ENCODE peak calls at places on chromosomes 12 and 14, in four cellular contexts. D is IMR-90, L is HL-60, F is kidney. Y is an unnamed sample.

GRCh38 chr14:53233399-53233798 is 80.3 kb upstream of the DDHD1 start:
- DNase-seq in F (no peak), D (no peak), L (no peak), Y (no peak)

GRCh38 chr12:20602671-20603402 is 92.3 kb upstream of the SLCO1C1 start:
- DNase-seq in F (no peak), D (peak; percentile 88), L (no peak), Y (no peak)

GRCh38 chr14:101980700-101981099 is 16.3 kb downstream of the DYNC1H1 start:
- DNase-seq in F (no peak), L (no peak), D (peak; percentile 99), Y (peak; percentile 81)

GRCh38 chr12:25151476-25151875 is 43.5 kb downstream of the DNAI7 start:
- DNase-seq in F (peak; percentile 59), D (peak; percentile 100), L (no peak), Y (peak; percentile 7)

GRCh38 chr14:104547310-104547997 is 32.1 kb upstream of the C14orf180 start:
- DNase-seq in L (no peak), F (peak; percentile 69), D (no peak), Y (no peak)

GRCh38 chr14:99541211-99541610 is 60.0 kb downstream of the CCNK start:
- DNase-seq in D (no peak), F (no peak), L (no peak), Y (no peak)

GRCh38 chr14:64541971-64542838 is 1.7 kb downstream of the HSPA2 start:
- DNase-seq in D (no peak), L (no peak), F (peak; percentile 79), Y (no peak)

GRCh38 chr14:39034481-39035296 is 68.3 kb downstream of the SEC23A start:
- DNase-seq in F (no peak), L (no peak), D (no peak), Y (no peak)

GRCh38 chr12:52608161-52608560 is 6.9 kb upstream of the KRT72 start:
- DNase-seq in D (no peak), F (no peak), L (no peak), Y (no peak)

GRCh38 chr12:125244338-125244737 is 179.1 kb downstream of the AACS start:
- DNase-seq in D (no peak), F (no peak), L (no peak), Y (no peak)

GRCh38 chr14:104891664-104892500 is 26.8 kb downstream of the CEP170B start:
- DNase-seq in F (peak; percentile 65), D (no peak), L (no peak), Y (no peak)

GRCh38 chr12:97482153-97482693 is 19.6 kb downstream of the RMST start:
- DNase-seq in F (no peak), D (no peak), L (no peak), Y (no peak)

GRCh38 chr14:91303091-91303923 is 58.8 kb upstream of the GPR68 start:
- DNase-seq in L (peak; percentile 31), F (no peak), D (no peak), Y (peak; percentile 29)

GRCh38 chr14:22998324-22999012 is 11.5 kb downstream of the C14orf93 start:
- DNase-seq in L (no peak), F (no peak), D (no peak), Y (no peak)

GRCh38 chr12:122499991-122500684 is 594 bp downstream of the ZCCHC8 start:
- DNase-seq in F (peak; percentile 86), L (no peak), D (peak; percentile 73), Y (peak; percentile 61)

GRCh38 chr12:95922231-95922630 is 20.2 kb downstream of the CCDC38 start:
- DNase-seq in F (no peak), L (no peak), D (peak; percentile 33), Y (no peak)

GRCh38 chr12:102197789-102198188 is at the start of gene PMCH:
- DNase-seq in L (no peak), F (no peak), D (peak; percentile 79), Y (no peak)

GRCh38 chr12:92412931-92413685 is 267.5 kb upstream of the BTG1 start:
- DNase-seq in D (peak; percentile 10), L (no peak), F (no peak), Y (no peak)

GRCh38 chr12:45727994-45728624 is 1.4 kb upstream of the ARID2 start:
- DNase-seq in D (peak; percentile 5), F (no peak), L (no peak), Y (no peak)

GRCh38 chr12:122028601-122029560 is 7.2 kb downstream of the BCL7A start:
- DNase-seq in L (no peak), F (no peak), D (no peak), Y (no peak)

GRCh38 chr12:81800298-81801148 is 41.4 kb upstream of the PPFIA2 start:
- DNase-seq in D (no peak), F (no peak), L (no peak), Y (no peak)

GRCh38 chr12:76863811-76864210 is 15.0 kb downstream of the CSRP2 start:
- DNase-seq in D (peak; percentile 27), F (no peak), L (no peak), Y (no peak)

GRCh38 chr12:125148316-125148715 is 83.1 kb downstream of the AACS start:
- DNase-seq in F (no peak), D (no peak), L (no peak), Y (no peak)

GRCh38 chr12:130136536-130136935 is 25.7 kb upstream of the FZD10 start:
- DNase-seq in F (no peak), L (no peak), D (no peak), Y (no peak)

GRCh38 chr14:95935228-95935822 is 58.7 kb downstream of the TUNAR start:
- DNase-seq in L (no peak), F (no peak), D (peak; percentile 41), Y (peak; percentile 22)

GRCh38 chr14:29311983-29312382 is 545.4 kb downstream of the FOXG1 start:
- DNase-seq in F (no peak), D (peak; percentile 47), L (no peak), Y (no peak)

GRCh38 chr14:102126807-102127455 is 12.8 kb upstream of the WDR20 start:
- DNase-seq in D (no peak), F (no peak), L (no peak), Y (no peak)

GRCh38 chr12:126117502-126117901 is 1052.3 kb downstream of the AACS start:
- DNase-seq in L (no peak), D (no peak), F (no peak), Y (no peak)

GRCh38 chr12:27179399-27180214 is 64.5 kb upstream of the STK38L start:
- DNase-seq in D (peak; percentile 96), F (no peak), L (peak; percentile 21), Y (peak; percentile 67)

GRCh38 chr12:6921996-6922935 is 5.5 kb upstream of the ATN1 start:
- DNase-seq in F (peak; percentile 63), D (no peak), L (no peak), Y (no peak)

GRCh38 chr14:67599698-67600561 is at the start of gene PIGH:
- DNase-seq in D (peak; percentile 80), F (peak; percentile 96), L (peak; percentile 49), Y (peak; percentile 94)

DNA sequence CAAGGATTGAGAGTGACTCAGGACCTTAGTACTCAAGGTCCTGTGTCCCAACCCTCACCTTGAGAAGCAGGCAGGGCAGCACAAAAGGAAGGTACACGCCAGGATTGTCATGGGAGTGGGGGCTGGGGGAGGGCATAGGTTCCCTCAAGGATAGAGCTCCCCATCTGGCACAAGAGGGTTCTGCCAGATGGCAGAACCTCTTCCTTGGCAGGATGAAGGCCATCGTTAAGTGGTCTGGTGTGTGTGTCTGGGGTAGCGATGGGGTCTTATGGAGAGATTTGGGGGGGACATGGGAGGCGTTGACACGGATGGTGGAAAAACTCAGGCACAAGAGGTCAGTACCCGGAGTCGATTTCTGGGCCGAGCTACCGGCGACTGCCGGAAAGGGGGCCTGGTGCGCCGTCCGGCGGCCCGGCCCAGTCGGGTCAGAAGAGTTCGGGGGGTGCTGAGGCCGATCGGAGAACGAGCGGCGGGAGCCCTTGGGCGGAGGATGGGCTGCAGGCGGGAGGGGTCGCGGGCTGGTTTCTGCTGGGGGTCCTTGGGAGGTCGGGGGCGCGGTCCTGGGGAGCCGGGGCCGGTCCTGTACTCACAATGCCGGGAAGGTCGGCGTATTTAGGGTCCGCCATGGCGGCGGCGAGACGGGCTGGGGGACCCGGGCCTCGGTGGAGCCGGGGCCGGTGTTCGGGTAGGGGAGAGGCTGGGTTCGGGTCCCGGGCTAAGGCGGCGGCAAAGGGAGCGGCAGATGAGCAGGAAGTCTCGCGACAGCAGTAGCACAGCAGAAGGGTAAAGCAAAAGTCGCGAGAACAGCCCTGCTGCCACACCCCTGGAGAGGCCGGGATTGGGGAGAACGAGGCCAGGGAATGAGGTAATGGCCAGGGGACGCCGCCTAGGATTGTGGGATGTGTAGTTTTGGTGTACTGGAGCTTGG is at the start of gene DCTN2:
- DNase-seq in D (peak; percentile 96), F (peak; percentile 98), L (peak; percentile 92), Y (peak; percentile 97)
- TF ChIP-seq CTCF in D (no peak), F (no peak), L (no peak), Y (no peak)

GRCh38 chr14:25032092-25032784 is 17.7 kb downstream of the STXBP6 start:
- DNase-seq in F (no peak), D (no peak), L (no peak), Y (peak; percentile 21)
- TF ChIP-seq CTCF in F (peak; percentile 51), D (no peak), L (peak; percentile 28), Y (no peak)

DNA sequence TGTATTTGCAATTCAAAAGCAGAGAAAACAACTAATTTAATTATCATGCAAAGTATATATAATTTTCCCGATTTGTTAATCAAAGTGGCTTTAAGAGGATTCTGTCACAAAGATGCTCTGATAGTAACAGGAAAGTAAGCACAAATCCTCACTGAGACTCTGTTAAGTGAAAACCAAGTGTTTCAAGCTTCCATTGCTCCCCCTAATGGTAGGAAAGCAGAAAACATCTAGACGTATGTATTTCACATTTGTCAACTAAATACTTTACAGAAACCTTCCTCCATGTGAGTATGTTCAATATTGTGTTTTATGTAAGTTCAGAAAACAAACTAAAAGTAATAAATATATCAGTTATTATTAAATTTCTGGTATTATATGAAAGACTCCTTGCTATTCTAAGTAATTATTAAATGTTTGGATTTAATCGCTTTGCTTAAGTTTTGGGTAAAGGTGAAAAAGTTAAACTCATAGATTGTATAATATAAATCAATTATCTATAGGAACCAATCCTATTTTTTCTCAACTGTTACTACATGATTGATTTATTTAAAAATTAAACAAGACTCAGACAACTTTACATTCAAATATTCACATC is 1.5 kb upstream of the NTS start:
- DNase-seq in F (no peak), L (peak; percentile 8), D (peak; percentile 64), Y (peak; percentile 16)
- TF ChIP-seq CTCF in F (peak; percentile 56), L (peak; percentile 59), D (peak; percentile 73), Y (peak; percentile 52)

DNA sequence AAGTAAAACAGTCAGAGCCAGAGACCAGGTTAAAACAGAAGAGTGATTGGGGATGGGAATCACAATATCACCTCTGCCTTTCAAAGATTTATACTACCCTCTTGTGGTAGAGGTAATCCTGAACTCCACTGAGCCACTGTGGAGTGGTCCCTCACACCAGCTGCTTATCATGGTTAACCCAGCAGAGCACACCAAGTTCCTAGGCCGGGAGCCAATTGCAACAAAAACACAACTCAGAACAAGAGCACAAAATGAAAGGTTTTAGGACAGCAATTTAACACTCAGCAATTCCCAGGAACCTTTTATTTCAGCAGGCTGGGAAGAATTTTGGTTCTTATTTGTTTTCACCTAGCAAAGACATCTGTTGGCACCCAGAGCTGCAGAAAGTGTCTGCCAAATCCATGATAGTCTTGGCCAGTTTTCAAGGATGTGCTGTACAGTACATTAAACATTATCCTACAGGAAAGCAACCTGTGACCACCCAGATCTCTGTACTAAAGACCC is 220.5 kb upstream of the ATXN7L3B start:
- DNase-seq in F (no peak), D (no peak), L (no peak), Y (peak; percentile 52)
- TF ChIP-seq CTCF in F (peak; percentile 36), D (no peak), L (no peak), Y (peak; percentile 51)

GRCh38 chr14:51008416-51008815 is 64.1 kb upstream of the PYGL start:
- DNase-seq in L (no peak), F (no peak), D (no peak), Y (no peak)
- TF ChIP-seq CTCF in L (no peak), F (no peak), D (no peak), Y (no peak)

Y was measured in Calu3.